ENCODE peak calls at places on chromosomes 13 and 19, in eight cellular contexts. X is left ventricle myocardium inferior; M is endodermal cell; I is CD8-positive, alpha-beta T cell; A is chondrocyte; C is tibial nerve; Y is NB4; L is heart right ventricle. O is an unnamed sample.

GRCh38 chr19:38657633-38658222 is 10.3 kb downstream of the ACTN4 start:
- DNase-seq in X (no peak), M (no peak), I (no peak), A (no peak), C (no peak), Y (no peak), L (no peak), O (no peak)

GRCh38 chr13:31909889-31910551 is 121.6 kb upstream of the FRY start:
- DNase-seq in X (no peak), M (peak; percentile 73), I (peak; percentile 24), A (no peak), C (no peak), Y (peak; percentile 81), L (no peak), O (no peak)

GRCh38 chr13:45200701-45201230 is at the start of gene KCTD4:
- DNase-seq in X (no peak), M (no peak), I (no peak), A (no peak), C (no peak), Y (no peak), L (no peak), O (no peak)

GRCh38 chr13:95643471-95643813 is 1.1 kb downstream of the DZIP1 start:
- DNase-seq in X (no peak), M (peak; percentile 71), I (no peak), A (no peak), C (no peak), Y (no peak), L (no peak), O (no peak)

GRCh38 chr19:5718579-5719273 is 1.2 kb downstream of the LONP1 start:
- DNase-seq in X (no peak), M (no peak), I (no peak), A (no peak), C (no peak), Y (peak; percentile 77), L (no peak), O (peak; percentile 74)

GRCh38 chr19:45901432-45901903 is 945 bp downstream of the MYPOP start:
- DNase-seq in X (peak; percentile 53), M (peak; percentile 73), I (peak; percentile 43), A (no peak), C (no peak), Y (peak; percentile 92), L (peak; percentile 57), O (no peak)

GRCh38 chr19:16516923-16517610 is 20.9 kb downstream of the C19orf44 start:
- DNase-seq in X (no peak), M (no peak), I (peak; percentile 29), A (no peak), C (no peak), Y (no peak), L (no peak), O (peak; percentile 21)

GRCh38 chr13:43196171-43196611 is 172.8 kb downstream of the DNAJC15 start:
- DNase-seq in X (peak; percentile 41), M (no peak), I (no peak), A (no peak), C (no peak), Y (no peak), L (peak; percentile 16), O (no peak)

GRCh38 chr13:94178625-94179244 is 300.7 kb downstream of the DCT start:
- DNase-seq in X (no peak), M (no peak), I (no peak), A (no peak), C (no peak), Y (no peak), L (no peak), O (no peak)

GRCh38 chr19:41871573-41872383 is 5.3 kb upstream of the CD79A start:
- DNase-seq in X (peak; percentile 23), M (peak; percentile 74), I (peak; percentile 75), A (no peak), C (no peak), Y (peak; percentile 95), L (no peak), O (peak; percentile 77)

GRCh38 chr13:85896516-85897450 is 97.6 kb upstream of the SLITRK6 start:
- DNase-seq in X (no peak), M (peak; percentile 61), I (no peak), A (no peak), C (no peak), Y (peak; percentile 28), L (no peak), O (no peak)

GRCh38 chr19:18814063-18814462 is 17.7 kb upstream of the UPF1 start:
- DNase-seq in X (no peak), M (no peak), I (no peak), A (no peak), C (no peak), Y (no peak), L (no peak), O (no peak)

GRCh38 chr19:51916167-51916566 is 11.1 kb upstream of the ZNF613 start:
- DNase-seq in X (no peak), M (no peak), I (no peak), A (no peak), C (no peak), Y (peak; percentile 22), L (no peak), O (no peak)

DNA sequence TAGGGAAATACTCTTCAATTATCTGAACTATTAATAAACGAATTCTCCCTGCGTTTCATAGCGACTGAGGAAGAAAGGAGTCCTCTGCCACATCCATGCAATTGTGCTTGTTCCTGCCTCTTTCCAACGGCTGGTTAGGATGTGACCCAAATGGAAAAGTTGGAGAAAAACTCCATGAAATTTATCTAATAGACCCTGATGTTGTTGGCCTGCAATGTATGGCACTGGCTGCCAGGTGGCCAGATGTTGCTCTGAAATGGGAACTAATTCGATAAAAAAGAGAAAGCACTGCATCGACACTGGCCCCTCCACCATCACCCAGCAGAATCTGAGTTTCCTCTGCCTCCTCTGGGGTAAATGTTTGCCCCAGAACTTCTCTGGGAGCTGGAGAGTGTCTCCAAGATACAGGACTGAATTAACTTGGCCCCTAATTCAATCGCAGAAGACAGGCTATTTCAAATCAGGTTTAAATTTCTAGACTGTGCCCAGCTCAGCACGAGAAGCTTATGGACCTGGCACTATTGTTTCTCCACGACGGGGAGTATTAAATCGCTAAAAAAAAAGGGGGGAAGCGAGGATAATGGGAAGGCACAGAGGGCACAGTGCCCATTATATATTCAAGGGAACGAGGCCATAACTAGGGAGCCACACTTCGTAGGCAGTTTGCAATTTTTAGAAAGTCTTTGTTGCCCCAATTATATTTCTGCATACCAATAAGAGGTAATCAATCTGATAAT is 103.9 kb downstream of the ZIC5 start:
- DNase-seq in X (no peak), M (peak; percentile 29), I (no peak), A (no peak), C (no peak), Y (no peak), L (no peak), O (no peak)
- TF ChIP-seq CTCF in X (no peak), M (peak; percentile 23), I (no peak), A (no peak), C (no peak), Y (no peak), L (no peak), O (no peak)

DNA sequence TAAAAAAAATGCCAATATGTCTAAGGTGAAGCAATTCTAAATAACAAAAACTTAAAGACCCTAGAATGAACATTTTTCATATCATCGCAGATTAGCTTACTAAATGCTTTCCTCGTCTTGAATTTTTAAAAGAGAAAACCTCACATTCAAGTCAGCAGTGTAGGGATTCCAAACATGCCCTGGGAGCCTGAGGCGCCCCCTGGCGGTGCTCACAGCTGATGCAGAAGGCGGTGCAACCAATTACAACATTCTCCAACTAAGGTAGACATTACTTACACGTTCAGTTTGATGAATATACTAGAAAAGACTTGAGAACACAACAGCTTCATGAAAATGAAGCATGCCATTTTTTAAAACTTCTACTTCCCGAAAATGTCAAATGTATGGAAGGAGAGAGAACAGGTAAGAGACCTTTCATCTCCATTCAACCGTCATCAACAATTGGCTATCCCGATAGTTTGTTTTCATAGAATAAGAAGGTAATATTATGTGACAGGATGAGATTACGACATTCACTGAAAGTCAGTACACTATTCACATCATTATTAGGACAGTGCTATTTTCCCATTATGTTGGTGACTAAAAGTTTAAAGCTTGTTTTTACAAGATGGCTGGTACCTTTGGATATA is 304.4 kb downstream of the DCLK1 start:
- DNase-seq in X (no peak), M (peak; percentile 79), I (no peak), A (no peak), C (no peak), Y (peak; percentile 39), L (no peak), O (no peak)
- TF ChIP-seq CTCF in X (peak; percentile 10), M (peak; percentile 81), I (no peak), A (peak; percentile 51), C (no peak), Y (peak; percentile 65), L (no peak), O (peak; percentile 28)

GRCh38 chr19:34676697-34677385 is at the start of gene SCGB2B2:
- DNase-seq in X (no peak), M (no peak), I (peak; percentile 87), A (no peak), C (peak; percentile 65), Y (peak; percentile 78), L (no peak), O (peak; percentile 72)
- TF ChIP-seq CTCF in X (peak; percentile 38), M (peak; percentile 44), I (no peak), A (peak; percentile 63), C (no peak), Y (no peak), L (no peak), O (no peak)

GRCh38 chr13:35718084-35718483 is 241.6 kb upstream of the MAB21L1 start:
- DNase-seq in X (no peak), M (no peak), I (no peak), A (no peak), C (no peak), Y (peak; percentile 18), L (no peak), O (no peak)
- TF ChIP-seq CTCF in X (no peak), M (peak; percentile 51), I (no peak), A (peak; percentile 20), C (no peak), Y (no peak), L (no peak), O (no peak)